ENCODE peak calls at places on chromosomes 2 and 18, in seven cellular contexts. One of them, this sample, is unnamed.

GRCh38 chr2:185219981-185220380 is 518.6 kb upstream of the FSIP2 start:
- DNase-seq in NCI-H524 treated with DMSO at 0.1 percent for 48 hours: peak; percentile 12
- DNase-seq in right lobe of liver: no peak
- DNase-seq in activated CD4-positive, alpha-beta T cell treated with anti-CD3 and anti-CD28 coated beads for 36 hours: no peak
- DNase-seq in cardiac fibroblast: peak; percentile 13
- DNase-seq in amniotic stem cell: no peak
- DNase-seq in head of caudate nucleus: no peak
- DNase-seq in this sample: no peak

GRCh38 chr2:46363535-46364170 is 66.4 kb downstream of the EPAS1 start:
- DNase-seq in NCI-H524 treated with DMSO at 0.1 percent for 48 hours: no peak
- DNase-seq in right lobe of liver: no peak
- DNase-seq in activated CD4-positive, alpha-beta T cell treated with anti-CD3 and anti-CD28 coated beads for 36 hours: peak; percentile 28
- DNase-seq in cardiac fibroblast: peak; percentile 85
- DNase-seq in amniotic stem cell: peak; percentile 28
- DNase-seq in head of caudate nucleus: no peak
- DNase-seq in this sample: no peak

GRCh38 chr2:23803965-23804542 is 122.9 kb downstream of the ATAD2B start:
- DNase-seq in NCI-H524 treated with DMSO at 0.1 percent for 48 hours: no peak
- DNase-seq in right lobe of liver: peak; percentile 50
- DNase-seq in activated CD4-positive, alpha-beta T cell treated with anti-CD3 and anti-CD28 coated beads for 36 hours: peak; percentile 13
- DNase-seq in cardiac fibroblast: peak; percentile 43
- DNase-seq in amniotic stem cell: no peak
- DNase-seq in head of caudate nucleus: peak; percentile 26
- DNase-seq in this sample: peak; percentile 22

GRCh38 chr2:234690569-234691225 is 193.8 kb upstream of the ARL4C start:
- DNase-seq in NCI-H524 treated with DMSO at 0.1 percent for 48 hours: no peak
- DNase-seq in right lobe of liver: no peak
- DNase-seq in activated CD4-positive, alpha-beta T cell treated with anti-CD3 and anti-CD28 coated beads for 36 hours: no peak
- DNase-seq in cardiac fibroblast: peak; percentile 12
- DNase-seq in amniotic stem cell: no peak
- DNase-seq in head of caudate nucleus: no peak
- DNase-seq in this sample: no peak

GRCh38 chr2:106107509-106108131 is 86.5 kb downstream of the UXS1 start:
- DNase-seq in NCI-H524 treated with DMSO at 0.1 percent for 48 hours: no peak
- DNase-seq in right lobe of liver: no peak
- DNase-seq in activated CD4-positive, alpha-beta T cell treated with anti-CD3 and anti-CD28 coated beads for 36 hours: peak; percentile 75
- DNase-seq in cardiac fibroblast: no peak
- DNase-seq in amniotic stem cell: no peak
- DNase-seq in head of caudate nucleus: no peak
- DNase-seq in this sample: no peak

GRCh38 chr2:152242787-152243472 is 67.4 kb upstream of the STAM2 start:
- DNase-seq in NCI-H524 treated with DMSO at 0.1 percent for 48 hours: no peak
- DNase-seq in right lobe of liver: no peak
- DNase-seq in activated CD4-positive, alpha-beta T cell treated with anti-CD3 and anti-CD28 coated beads for 36 hours: no peak
- DNase-seq in cardiac fibroblast: no peak
- DNase-seq in amniotic stem cell: no peak
- DNase-seq in head of caudate nucleus: no peak
- DNase-seq in this sample: no peak

GRCh38 chr2:1563943-1564342 is 150.7 kb downstream of the TPO start:
- DNase-seq in NCI-H524 treated with DMSO at 0.1 percent for 48 hours: no peak
- DNase-seq in right lobe of liver: no peak
- DNase-seq in activated CD4-positive, alpha-beta T cell treated with anti-CD3 and anti-CD28 coated beads for 36 hours: peak; percentile 24
- DNase-seq in cardiac fibroblast: no peak
- DNase-seq in amniotic stem cell: no peak
- DNase-seq in head of caudate nucleus: no peak
- DNase-seq in this sample: no peak

GRCh38 chr2:223414646-223415045 is 187.5 kb downstream of the SCG2 start:
- DNase-seq in NCI-H524 treated with DMSO at 0.1 percent for 48 hours: no peak
- DNase-seq in right lobe of liver: no peak
- DNase-seq in activated CD4-positive, alpha-beta T cell treated with anti-CD3 and anti-CD28 coated beads for 36 hours: no peak
- DNase-seq in cardiac fibroblast: peak; percentile 90
- DNase-seq in amniotic stem cell: no peak
- DNase-seq in head of caudate nucleus: no peak
- DNase-seq in this sample: peak; percentile 45

GRCh38 chr2:42492691-42493467 is 903 bp downstream of the KCNG3 start:
- DNase-seq in NCI-H524 treated with DMSO at 0.1 percent for 48 hours: no peak
- DNase-seq in right lobe of liver: peak; percentile 25
- DNase-seq in activated CD4-positive, alpha-beta T cell treated with anti-CD3 and anti-CD28 coated beads for 36 hours: peak; percentile 73
- DNase-seq in cardiac fibroblast: no peak
- DNase-seq in amniotic stem cell: no peak
- DNase-seq in head of caudate nucleus: peak; percentile 31
- DNase-seq in this sample: peak; percentile 62

GRCh38 chr2:3257166-3257565 is 120.5 kb downstream of the EIPR1 start:
- DNase-seq in NCI-H524 treated with DMSO at 0.1 percent for 48 hours: no peak
- DNase-seq in right lobe of liver: no peak
- DNase-seq in activated CD4-positive, alpha-beta T cell treated with anti-CD3 and anti-CD28 coated beads for 36 hours: no peak
- DNase-seq in cardiac fibroblast: no peak
- DNase-seq in amniotic stem cell: no peak
- DNase-seq in head of caudate nucleus: peak; percentile 76
- DNase-seq in this sample: no peak

GRCh38 chr2:60351802-60352201 is 201.7 kb downstream of the BCL11A start:
- DNase-seq in NCI-H524 treated with DMSO at 0.1 percent for 48 hours: no peak
- DNase-seq in right lobe of liver: no peak
- DNase-seq in activated CD4-positive, alpha-beta T cell treated with anti-CD3 and anti-CD28 coated beads for 36 hours: no peak
- DNase-seq in cardiac fibroblast: no peak
- DNase-seq in amniotic stem cell: no peak
- DNase-seq in head of caudate nucleus: no peak
- DNase-seq in this sample: no peak

GRCh38 chr2:189162566-189162965 is 17.0 kb downstream of the COL5A2 start:
- DNase-seq in NCI-H524 treated with DMSO at 0.1 percent for 48 hours: no peak
- DNase-seq in right lobe of liver: no peak
- DNase-seq in activated CD4-positive, alpha-beta T cell treated with anti-CD3 and anti-CD28 coated beads for 36 hours: no peak
- DNase-seq in cardiac fibroblast: no peak
- DNase-seq in amniotic stem cell: no peak
- DNase-seq in head of caudate nucleus: no peak
- DNase-seq in this sample: no peak

GRCh38 chr18:54260376-54261072 is 8.8 kb upstream of the POLI start:
- DNase-seq in NCI-H524 treated with DMSO at 0.1 percent for 48 hours: no peak
- DNase-seq in right lobe of liver: no peak
- DNase-seq in activated CD4-positive, alpha-beta T cell treated with anti-CD3 and anti-CD28 coated beads for 36 hours: peak; percentile 42
- DNase-seq in cardiac fibroblast: peak; percentile 73
- DNase-seq in amniotic stem cell: no peak
- DNase-seq in head of caudate nucleus: no peak
- DNase-seq in this sample: no peak

This sample was measured in ovary.